ENCODE peak calls at places on chromosomes 3 and 15, in six cellular contexts. N is AG09309, I is upper lobe of left lung, W is bronchial epithelial cell, Y is cardiac fibroblast, G is neural crest cell. D is an unnamed sample.

GRCh38 chr3:174869448-174869847 is 10.3 kb downstream of the NAALADL2 start:
- DNase-seq in N (no peak), I (no peak), W (no peak), Y (peak), G (no peak), D (no peak)

GRCh38 chr15:63764124-63764827 is 69.5 kb downstream of the HERC1 start:
- DNase-seq in N (no peak), I (no peak), W (no peak), Y (no peak), G (no peak), D (no peak)

GRCh38 chr3:142285057-142285666 is 59.8 kb upstream of the GK5 start:
- DNase-seq in N (no peak), I (no peak), W (no peak), Y (no peak), G (no peak), D (no peak)

GRCh38 chr3:52798978-52799476 is 4.4 kb downstream of the ITIH3 start:
- DNase-seq in N (no peak), I (no peak), W (peak), Y (no peak), G (peak), D (peak)

GRCh38 chr15:93488157-93488803 is 399.3 kb upstream of the RGMA start:
- DNase-seq in N (no peak), I (no peak), W (no peak), Y (no peak), G (no peak), D (no peak)

GRCh38 chr15:25437751-25438600 is 848 bp downstream of the UBE3A start:
- DNase-seq in N (no peak), I (peak), W (peak), Y (peak), G (peak), D (peak)

GRCh38 chr3:17865626-17866025 is 123.2 kb upstream of the TBC1D5 start:
- DNase-seq in N (no peak), I (no peak), W (no peak), Y (no peak), G (no peak), D (no peak)

GRCh38 chr3:188296761-188297689 is 143.1 kb downstream of the LPP start:
- DNase-seq in N (peak), I (no peak), W (peak), Y (peak), G (no peak), D (no peak)

GRCh38 chr3:13018039-13018431 is 55.2 kb downstream of the IQSEC1 start:
- DNase-seq in N (no peak), I (no peak), W (no peak), Y (peak), G (no peak), D (no peak)

GRCh38 chr3:169112153-169112892 is 551.2 kb downstream of the MECOM start:
- DNase-seq in N (no peak), I (no peak), W (peak), Y (peak), G (no peak), D (no peak)

GRCh38 chr3:66441692-66442091 is 59.1 kb downstream of the LRIG1 start:
- DNase-seq in N (no peak), I (no peak), W (no peak), Y (no peak), G (no peak), D (no peak)

GRCh38 chr3:114706591-114707224 is 412.9 kb downstream of the TIGIT start:
- DNase-seq in N (no peak), I (no peak), W (peak), Y (peak), G (no peak), D (no peak)

GRCh38 chr3:2097641-2098191 is 950 bp upstream of the CNTN4 start:
- DNase-seq in N (no peak), I (no peak), W (peak), Y (no peak), G (no peak), D (peak)

GRCh38 chr3:35778201-35778600 is 138.9 kb downstream of the ARPP21 start:
- DNase-seq in N (no peak), I (no peak), W (no peak), Y (no peak), G (no peak), D (no peak)

GRCh38 chr15:66803182-66803729 is 101.2 kb downstream of the SMAD6 start:
- DNase-seq in N (peak), I (peak), W (peak), Y (peak), G (peak), D (peak)

GRCh38 chr3:179046497-179047353 is 24.9 kb downstream of the ZMAT3 start:
- DNase-seq in N (no peak), I (no peak), W (no peak), Y (no peak), G (no peak), D (no peak)

GRCh38 chr15:99131441-99132023 is 26.7 kb downstream of the SYNM start:
- DNase-seq in N (no peak), I (peak), W (no peak), Y (no peak), G (no peak), D (no peak)

GRCh38 chr3:179149239-179149887 is 1.2 kb downstream of the PIK3CA start:
- DNase-seq in N (no peak), I (no peak), W (peak), Y (peak), G (no peak), D (no peak)

GRCh38 chr3:140910860-140911259 is 30.8 kb upstream of the SLC25A36 start:
- DNase-seq in N (no peak), I (no peak), W (peak), Y (peak), G (no peak), D (no peak)

GRCh38 chr15:61086001-61086400 is 143.1 kb downstream of the RORA start:
- DNase-seq in N (no peak), I (no peak), W (no peak), Y (no peak), G (no peak), D (no peak)

GRCh38 chr3:124760601-124761000 is 30.3 kb downstream of the UMPS start:
- DNase-seq in N (no peak), I (no peak), W (peak), Y (peak), G (no peak), D (no peak)

GRCh38 chr15:65979316-65979715 is 110.0 kb downstream of the RAB11A start:
- DNase-seq in N (no peak), I (no peak), W (peak), Y (no peak), G (no peak), D (peak)

GRCh38 chr3:72633101-72633500 is 215.1 kb downstream of the SHQ1 start:
- DNase-seq in N (no peak), I (no peak), W (no peak), Y (peak), G (no peak), D (no peak)

GRCh38 chr3:152430223-152431002 is 161.7 kb downstream of the MBNL1 start:
- DNase-seq in N (no peak), I (no peak), W (no peak), Y (no peak), G (no peak), D (no peak)

GRCh38 chr15:66298803-66299251 is 5.5 kb downstream of the DIS3L start:
- DNase-seq in N (no peak), I (no peak), W (no peak), Y (no peak), G (no peak), D (no peak)

GRCh38 chr3:5376761-5377160 is 189.3 kb downstream of the EDEM1 start:
- DNase-seq in N (no peak), I (no peak), W (peak), Y (no peak), G (no peak), D (peak)

GRCh38 chr15:73771380-73772095 is 18.4 kb upstream of the INSYN1 start:
- DNase-seq in N (no peak), I (no peak), W (no peak), Y (no peak), G (no peak), D (no peak)

GRCh38 chr15:100338971-100339444 is 2.8 kb downstream of the ADAMTS17 start:
- DNase-seq in N (peak), I (no peak), W (peak), Y (peak), G (peak), D (peak)

GRCh38 chr3:98259707-98260106 is 4.3 kb upstream of the OR5H6 start:
- DNase-seq in N (no peak), I (no peak), W (peak), Y (no peak), G (no peak), D (no peak)

GRCh38 chr3:111733154-111733553 is 125.9 kb upstream of the PHLDB2 start:
- DNase-seq in N (no peak), I (no peak), W (no peak), Y (no peak), G (no peak), D (no peak)

GRCh38 chr15:74383695-74384565 is 16.5 kb upstream of the CYP11A1 start:
- DNase-seq in N (no peak), I (no peak), W (peak), Y (no peak), G (no peak), D (no peak)

GRCh38 chr3:57048052-57048671 is 12.3 kb upstream of the SPATA12 start:
- DNase-seq in N (peak), I (no peak), W (no peak), Y (peak), G (no peak), D (no peak)

GRCh38 chr3:39276746-39277145 is 3.1 kb downstream of the CX3CR1 start:
- DNase-seq in N (no peak), I (no peak), W (no peak), Y (no peak), G (no peak), D (no peak)

GRCh38 chr15:91521996-91522395 is 331.5 kb upstream of the SLCO3A1 start:
- DNase-seq in N (no peak), I (no peak), W (peak), Y (no peak), G (no peak), D (no peak)

GRCh38 chr15:97030251-97030650 is 699.8 kb downstream of the NR2F2 start:
- DNase-seq in N (no peak), I (no peak), W (no peak), Y (no peak), G (no peak), D (no peak)
- TF ChIP-seq CTCF in N (no peak), I (no peak), W (no peak), Y (no peak), G (no peak), D (no peak)

GRCh38 chr3:122692674-122693073 is 12.0 kb downstream of the PARP14 start:
- DNase-seq in N (no peak), I (no peak), W (no peak), Y (no peak), G (no peak), D (no peak)
- TF ChIP-seq CTCF in N (no peak), I (no peak), W (no peak), Y (no peak), G (no peak), D (no peak)

DNA sequence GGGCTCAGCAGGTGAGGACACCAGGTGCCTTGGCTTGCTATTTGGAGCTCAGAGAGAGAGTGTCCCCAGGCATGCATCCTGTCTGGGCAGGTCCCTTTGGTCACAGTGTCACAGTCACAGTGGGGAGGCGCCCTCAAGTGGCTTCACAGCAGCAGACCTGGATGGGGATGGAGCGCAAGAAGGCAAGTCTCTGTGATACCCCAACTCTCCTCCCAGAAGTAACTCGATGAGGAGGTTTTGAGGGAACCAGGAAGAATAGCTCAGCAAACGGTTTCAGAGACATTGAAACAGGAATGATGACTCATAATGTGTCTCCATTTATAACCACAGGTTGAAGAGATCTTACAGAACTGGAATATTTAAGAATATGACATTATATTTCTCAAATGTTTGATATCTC is 66.5 kb upstream of the SH3GL3 start:
- DNase-seq in N (peak), I (no peak), W (peak), Y (peak), G (no peak), D (peak)
- TF ChIP-seq CTCF in N (peak), I (peak), W (peak), Y (peak), G (peak), D (peak)

GRCh38 chr15:78050851-78051250 is 26.7 kb downstream of the TBC1D2B start:
- DNase-seq in N (no peak), I (no peak), W (no peak), Y (no peak), G (no peak), D (no peak)
- TF ChIP-seq CTCF in N (no peak), I (no peak), W (no peak), Y (no peak), G (no peak), D (no peak)

GRCh38 chr3:170431054-170431453 is 12.4 kb downstream of the CLDN11 start:
- DNase-seq in N (no peak), I (no peak), W (no peak), Y (no peak), G (no peak), D (no peak)
- TF ChIP-seq CTCF in N (peak), I (no peak), W (no peak), Y (peak), G (peak), D (peak)

GRCh38 chr3:107629556-107629955 is 106.8 kb downstream of the BBX start:
- DNase-seq in N (peak), I (no peak), W (no peak), Y (peak), G (no peak), D (no peak)

GRCh38 chr3:107633327-107634141 is 110.8 kb downstream of the BBX start:
- DNase-seq in N (no peak), I (no peak), W (no peak), Y (no peak), G (no peak), D (no peak)

GRCh38 chr3:107627962-107628542 is 105.3 kb downstream of the BBX start:
- DNase-seq in N (no peak), I (no peak), W (no peak), Y (no peak), G (no peak), D (no peak)

GRCh38 chr3:107632576-107632975 is 109.8 kb downstream of the BBX start:
- DNase-seq in N (no peak), I (no peak), W (no peak), Y (no peak), G (no peak), D (no peak)

GRCh38 chr3:107630779-107631178 is 108.0 kb downstream of the BBX start:
- DNase-seq in N (no peak), I (no peak), W (peak), Y (no peak), G (no peak), D (no peak)
- TF ChIP-seq CTCF in N (no peak), I (no peak), W (no peak), Y (no peak), G (no peak), D (no peak)

DNA sequence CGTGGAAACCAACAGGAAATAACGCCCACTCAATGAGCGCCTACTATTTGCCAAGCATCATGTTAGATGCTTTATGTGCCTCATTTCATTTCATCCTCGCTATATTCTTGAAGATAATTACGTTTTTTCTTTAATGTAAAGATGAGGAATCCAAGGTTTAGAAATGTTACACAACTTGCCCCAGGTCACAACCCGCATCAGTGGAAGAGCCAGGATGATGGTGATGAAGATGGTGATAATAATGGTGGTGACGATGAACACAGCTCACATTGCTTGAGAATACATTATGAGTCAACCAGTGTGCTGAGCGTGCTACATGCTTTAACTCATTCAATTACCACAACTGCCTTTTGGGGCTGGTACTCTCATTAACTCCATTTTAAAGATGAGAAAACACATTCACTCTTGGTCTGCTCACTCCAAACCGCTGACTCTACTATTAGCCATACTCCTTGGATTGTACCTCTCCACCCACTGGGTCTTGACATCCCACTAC is 21.5 kb upstream of the MYO1E start:
- DNase-seq in N (no peak), I (no peak), W (peak), Y (no peak), G (no peak), D (no peak)
- TF ChIP-seq CTCF in N (no peak), I (no peak), W (no peak), Y (no peak), G (no peak), D (no peak)

DNA sequence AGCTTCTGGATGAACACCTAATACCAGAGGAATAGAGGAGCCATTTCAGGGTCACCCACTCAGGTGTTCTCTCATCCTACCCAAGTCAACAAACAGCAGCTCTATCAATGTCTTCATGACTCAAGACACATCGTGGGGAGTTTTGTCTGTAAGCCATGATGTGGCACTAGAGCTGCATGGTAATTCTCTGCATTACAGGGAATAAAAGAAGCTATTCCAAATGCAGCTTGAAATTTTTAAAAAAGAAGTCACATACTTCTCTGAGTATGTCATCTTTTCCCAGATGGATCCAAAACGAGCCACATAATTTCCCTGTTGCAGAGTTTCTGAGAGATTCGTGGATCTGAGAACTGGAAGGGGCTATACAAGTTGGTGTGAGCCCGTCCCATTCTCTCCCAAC is 6.1 kb upstream of the THSD4 start:
- DNase-seq in N (peak), I (no peak), W (no peak), Y (peak), G (no peak), D (no peak)
- TF ChIP-seq CTCF in N (peak), I (no peak), W (no peak), Y (peak), G (no peak), D (no peak)

D was measured in nephron progenitor cell.